ENCODE peak calls at places on chromosomes 1 and 21, in eight cellular contexts. One of them, this sample, is unnamed.

GRCh38 chr1:198444792-198445191 is 95.7 kb downstream of the ATP6V1G3 start:
- DNase-seq in Kasumi-1: no peak
- DNase-seq in Karpas-422: no peak
- DNase-seq in stimulated activated CD8-positive, alpha-beta memory T cell treated with anti-CD3 and anti-CD28 coated beads, Interleukin-2, amount 100 ng/mL, for 48 hours: no peak
- DNase-seq in fibroblast of pulmonary artery: peak
- DNase-seq in HS-5: no peak
- DNase-seq in AG04449: peak
- DNase-seq in activated CD4-positive, alpha-beta T cell treated with anti-CD3 and anti-CD28 coated beads for 24 hours: no peak
- DNase-seq in this sample: no peak

GRCh38 chr1:243765676-243766075 is 84.4 kb downstream of the AKT3 start:
- DNase-seq in activated CD4-positive, alpha-beta T cell treated with anti-CD3 and anti-CD28 coated beads for 24 hours: no peak
- DNase-seq in stimulated activated CD8-positive, alpha-beta memory T cell treated with anti-CD3 and anti-CD28 coated beads, Interleukin-2, amount 100 ng/mL, for 48 hours: no peak
- DNase-seq in HS-5: no peak
- DNase-seq in fibroblast of pulmonary artery: no peak
- DNase-seq in Kasumi-1: no peak
- DNase-seq in AG04449: no peak
- DNase-seq in Karpas-422: no peak
- DNase-seq in this sample: no peak

GRCh38 chr1:195075973-195076372 is 1532.3 kb downstream of the KCNT2 start:
- DNase-seq in stimulated activated CD8-positive, alpha-beta memory T cell treated with anti-CD3 and anti-CD28 coated beads, Interleukin-2, amount 100 ng/mL, for 48 hours: no peak
- DNase-seq in AG04449: no peak
- DNase-seq in Kasumi-1: no peak
- DNase-seq in Karpas-422: no peak
- DNase-seq in activated CD4-positive, alpha-beta T cell treated with anti-CD3 and anti-CD28 coated beads for 24 hours: no peak
- DNase-seq in fibroblast of pulmonary artery: no peak
- DNase-seq in HS-5: no peak
- DNase-seq in this sample: no peak

GRCh38 chr21:37681711-37682110 is 234.5 kb downstream of the KCNJ6 start:
- DNase-seq in stimulated activated CD8-positive, alpha-beta memory T cell treated with anti-CD3 and anti-CD28 coated beads, Interleukin-2, amount 100 ng/mL, for 48 hours: no peak
- DNase-seq in Karpas-422: no peak
- DNase-seq in Kasumi-1: no peak
- DNase-seq in AG04449: no peak
- DNase-seq in activated CD4-positive, alpha-beta T cell treated with anti-CD3 and anti-CD28 coated beads for 24 hours: no peak
- DNase-seq in fibroblast of pulmonary artery: no peak
- DNase-seq in HS-5: no peak
- DNase-seq in this sample: no peak

GRCh38 chr1:86429830-86430229 is 5.9 kb downstream of the CLCA2 start:
- DNase-seq in activated CD4-positive, alpha-beta T cell treated with anti-CD3 and anti-CD28 coated beads for 24 hours: no peak
- DNase-seq in Karpas-422: no peak
- DNase-seq in HS-5: peak
- DNase-seq in fibroblast of pulmonary artery: peak
- DNase-seq in Kasumi-1: peak
- DNase-seq in AG04449: peak
- DNase-seq in stimulated activated CD8-positive, alpha-beta memory T cell treated with anti-CD3 and anti-CD28 coated beads, Interleukin-2, amount 100 ng/mL, for 48 hours: no peak
- DNase-seq in this sample: peak

GRCh38 chr1:182286761-182287160 is 104.8 kb downstream of the GLUL start:
- DNase-seq in Kasumi-1: no peak
- DNase-seq in AG04449: no peak
- DNase-seq in Karpas-422: no peak
- DNase-seq in stimulated activated CD8-positive, alpha-beta memory T cell treated with anti-CD3 and anti-CD28 coated beads, Interleukin-2, amount 100 ng/mL, for 48 hours: no peak
- DNase-seq in activated CD4-positive, alpha-beta T cell treated with anti-CD3 and anti-CD28 coated beads for 24 hours: no peak
- DNase-seq in fibroblast of pulmonary artery: no peak
- DNase-seq in HS-5: no peak
- DNase-seq in this sample: no peak

GRCh38 chr1:200258447-200259375 is 151.1 kb downstream of the ZNF281 start:
- DNase-seq in fibroblast of pulmonary artery: peak
- DNase-seq in Karpas-422: peak
- DNase-seq in HS-5: no peak
- DNase-seq in AG04449: no peak
- DNase-seq in activated CD4-positive, alpha-beta T cell treated with anti-CD3 and anti-CD28 coated beads for 24 hours: no peak
- DNase-seq in stimulated activated CD8-positive, alpha-beta memory T cell treated with anti-CD3 and anti-CD28 coated beads, Interleukin-2, amount 100 ng/mL, for 48 hours: no peak
- DNase-seq in Kasumi-1: peak
- DNase-seq in this sample: no peak

GRCh38 chr1:111517464-111518225 is 14.2 kb upstream of the ADORA3 start:
- DNase-seq in Kasumi-1: no peak
- DNase-seq in stimulated activated CD8-positive, alpha-beta memory T cell treated with anti-CD3 and anti-CD28 coated beads, Interleukin-2, amount 100 ng/mL, for 48 hours: no peak
- DNase-seq in activated CD4-positive, alpha-beta T cell treated with anti-CD3 and anti-CD28 coated beads for 24 hours: peak
- DNase-seq in fibroblast of pulmonary artery: no peak
- DNase-seq in Karpas-422: no peak
- DNase-seq in AG04449: no peak
- DNase-seq in HS-5: no peak
- DNase-seq in this sample: no peak

GRCh38 chr1:65948609-65949229 is 156.0 kb downstream of the PDE4B start:
- DNase-seq in HS-5: peak
- DNase-seq in Kasumi-1: peak
- DNase-seq in activated CD4-positive, alpha-beta T cell treated with anti-CD3 and anti-CD28 coated beads for 24 hours: no peak
- DNase-seq in fibroblast of pulmonary artery: peak
- DNase-seq in Karpas-422: peak
- DNase-seq in AG04449: no peak
- DNase-seq in stimulated activated CD8-positive, alpha-beta memory T cell treated with anti-CD3 and anti-CD28 coated beads, Interleukin-2, amount 100 ng/mL, for 48 hours: no peak
- DNase-seq in this sample: no peak

GRCh38 chr1:246329900-246330299 is 177.2 kb downstream of the SMYD3 start:
- DNase-seq in HS-5: no peak
- DNase-seq in activated CD4-positive, alpha-beta T cell treated with anti-CD3 and anti-CD28 coated beads for 24 hours: peak
- DNase-seq in Karpas-422: no peak
- DNase-seq in AG04449: no peak
- DNase-seq in stimulated activated CD8-positive, alpha-beta memory T cell treated with anti-CD3 and anti-CD28 coated beads, Interleukin-2, amount 100 ng/mL, for 48 hours: no peak
- DNase-seq in Kasumi-1: no peak
- DNase-seq in fibroblast of pulmonary artery: no peak
- DNase-seq in this sample: no peak

GRCh38 chr1:41501581-41501980 is 17.1 kb upstream of the EDN2 start:
- DNase-seq in fibroblast of pulmonary artery: no peak
- DNase-seq in activated CD4-positive, alpha-beta T cell treated with anti-CD3 and anti-CD28 coated beads for 24 hours: no peak
- DNase-seq in Kasumi-1: no peak
- DNase-seq in AG04449: no peak
- DNase-seq in stimulated activated CD8-positive, alpha-beta memory T cell treated with anti-CD3 and anti-CD28 coated beads, Interleukin-2, amount 100 ng/mL, for 48 hours: no peak
- DNase-seq in Karpas-422: no peak
- DNase-seq in HS-5: no peak
- DNase-seq in this sample: no peak

GRCh38 chr1:35851175-35851869 is 31.7 kb upstream of the AGO1 start:
- DNase-seq in Karpas-422: no peak
- DNase-seq in fibroblast of pulmonary artery: peak
- DNase-seq in AG04449: peak
- DNase-seq in Kasumi-1: no peak
- DNase-seq in HS-5: no peak
- DNase-seq in stimulated activated CD8-positive, alpha-beta memory T cell treated with anti-CD3 and anti-CD28 coated beads, Interleukin-2, amount 100 ng/mL, for 48 hours: no peak
- DNase-seq in activated CD4-positive, alpha-beta T cell treated with anti-CD3 and anti-CD28 coated beads for 24 hours: no peak
- DNase-seq in this sample: no peak

GRCh38 chr1:151920147-151920546 is 10.8 kb upstream of the THEM4 start:
- DNase-seq in stimulated activated CD8-positive, alpha-beta memory T cell treated with anti-CD3 and anti-CD28 coated beads, Interleukin-2, amount 100 ng/mL, for 48 hours: no peak
- DNase-seq in AG04449: no peak
- DNase-seq in HS-5: no peak
- DNase-seq in Karpas-422: peak
- DNase-seq in fibroblast of pulmonary artery: no peak
- DNase-seq in Kasumi-1: no peak
- DNase-seq in activated CD4-positive, alpha-beta T cell treated with anti-CD3 and anti-CD28 coated beads for 24 hours: no peak
- DNase-seq in this sample: no peak

GRCh38 chr1:52658795-52659194 is 25.8 kb downstream of the SHISAL2A start:
- DNase-seq in Kasumi-1: no peak
- DNase-seq in HS-5: no peak
- DNase-seq in Karpas-422: no peak
- DNase-seq in stimulated activated CD8-positive, alpha-beta memory T cell treated with anti-CD3 and anti-CD28 coated beads, Interleukin-2, amount 100 ng/mL, for 48 hours: no peak
- DNase-seq in fibroblast of pulmonary artery: no peak
- DNase-seq in AG04449: no peak
- DNase-seq in activated CD4-positive, alpha-beta T cell treated with anti-CD3 and anti-CD28 coated beads for 24 hours: no peak
- DNase-seq in this sample: no peak

GRCh38 chr1:242523968-242524570 is 428 bp downstream of the PLD5 start:
- DNase-seq in Kasumi-1: no peak
- DNase-seq in activated CD4-positive, alpha-beta T cell treated with anti-CD3 and anti-CD28 coated beads for 24 hours: no peak
- DNase-seq in fibroblast of pulmonary artery: peak
- DNase-seq in Karpas-422: no peak
- DNase-seq in stimulated activated CD8-positive, alpha-beta memory T cell treated with anti-CD3 and anti-CD28 coated beads, Interleukin-2, amount 100 ng/mL, for 48 hours: no peak
- DNase-seq in AG04449: no peak
- DNase-seq in HS-5: no peak
- DNase-seq in this sample: peak

GRCh38 chr1:224273651-224274050 is 56.3 kb downstream of the NVL start:
- DNase-seq in Kasumi-1: no peak
- DNase-seq in Karpas-422: no peak
- DNase-seq in activated CD4-positive, alpha-beta T cell treated with anti-CD3 and anti-CD28 coated beads for 24 hours: no peak
- DNase-seq in stimulated activated CD8-positive, alpha-beta memory T cell treated with anti-CD3 and anti-CD28 coated beads, Interleukin-2, amount 100 ng/mL, for 48 hours: no peak
- DNase-seq in HS-5: peak
- DNase-seq in AG04449: no peak
- DNase-seq in fibroblast of pulmonary artery: peak
- DNase-seq in this sample: no peak

GRCh38 chr1:15407579-15407978 is 2.1 kb upstream of the EFHD2 start:
- DNase-seq in fibroblast of pulmonary artery: no peak
- DNase-seq in HS-5: no peak
- DNase-seq in Karpas-422: no peak
- DNase-seq in Kasumi-1: no peak
- DNase-seq in stimulated activated CD8-positive, alpha-beta memory T cell treated with anti-CD3 and anti-CD28 coated beads, Interleukin-2, amount 100 ng/mL, for 48 hours: no peak
- DNase-seq in activated CD4-positive, alpha-beta T cell treated with anti-CD3 and anti-CD28 coated beads for 24 hours: no peak
- DNase-seq in AG04449: no peak
- DNase-seq in this sample: no peak

GRCh38 chr1:218479436-218480115 is 134.4 kb downstream of the TGFB2 start:
- DNase-seq in fibroblast of pulmonary artery: peak
- DNase-seq in activated CD4-positive, alpha-beta T cell treated with anti-CD3 and anti-CD28 coated beads for 24 hours: no peak
- DNase-seq in Karpas-422: no peak
- DNase-seq in AG04449: peak
- DNase-seq in HS-5: no peak
- DNase-seq in stimulated activated CD8-positive, alpha-beta memory T cell treated with anti-CD3 and anti-CD28 coated beads, Interleukin-2, amount 100 ng/mL, for 48 hours: no peak
- DNase-seq in Kasumi-1: no peak
- DNase-seq in this sample: no peak

GRCh38 chr1:3061566-3061965 is 7.4 kb upstream of the PRDM16 start:
- DNase-seq in fibroblast of pulmonary artery: no peak
- DNase-seq in HS-5: no peak
- DNase-seq in Kasumi-1: no peak
- DNase-seq in AG04449: no peak
- DNase-seq in activated CD4-positive, alpha-beta T cell treated with anti-CD3 and anti-CD28 coated beads for 24 hours: no peak
- DNase-seq in stimulated activated CD8-positive, alpha-beta memory T cell treated with anti-CD3 and anti-CD28 coated beads, Interleukin-2, amount 100 ng/mL, for 48 hours: no peak
- DNase-seq in Karpas-422: no peak
- DNase-seq in this sample: no peak

GRCh38 chr1:41152622-41153044 is 89.5 kb downstream of the SCMH1 start:
- DNase-seq in stimulated activated CD8-positive, alpha-beta memory T cell treated with anti-CD3 and anti-CD28 coated beads, Interleukin-2, amount 100 ng/mL, for 48 hours: no peak
- DNase-seq in Kasumi-1: no peak
- DNase-seq in Karpas-422: no peak
- DNase-seq in fibroblast of pulmonary artery: peak
- DNase-seq in HS-5: peak
- DNase-seq in activated CD4-positive, alpha-beta T cell treated with anti-CD3 and anti-CD28 coated beads for 24 hours: no peak
- DNase-seq in AG04449: peak
- DNase-seq in this sample: no peak

GRCh38 chr1:170513138-170513537 is 18.8 kb upstream of the GORAB start:
- DNase-seq in HS-5: no peak
- DNase-seq in activated CD4-positive, alpha-beta T cell treated with anti-CD3 and anti-CD28 coated beads for 24 hours: no peak
- DNase-seq in fibroblast of pulmonary artery: no peak
- DNase-seq in stimulated activated CD8-positive, alpha-beta memory T cell treated with anti-CD3 and anti-CD28 coated beads, Interleukin-2, amount 100 ng/mL, for 48 hours: no peak
- DNase-seq in Kasumi-1: peak
- DNase-seq in Karpas-422: no peak
- DNase-seq in AG04449: no peak
- DNase-seq in this sample: no peak

GRCh38 chr1:181111559-181111958 is 23.1 kb downstream of the IER5 start:
- DNase-seq in Kasumi-1: no peak
- DNase-seq in AG04449: no peak
- DNase-seq in fibroblast of pulmonary artery: no peak
- DNase-seq in Karpas-422: no peak
- DNase-seq in HS-5: no peak
- DNase-seq in activated CD4-positive, alpha-beta T cell treated with anti-CD3 and anti-CD28 coated beads for 24 hours: no peak
- DNase-seq in stimulated activated CD8-positive, alpha-beta memory T cell treated with anti-CD3 and anti-CD28 coated beads, Interleukin-2, amount 100 ng/mL, for 48 hours: no peak
- DNase-seq in this sample: no peak

GRCh38 chr1:189764391-189765320 is 713.0 kb downstream of the BRINP3 start:
- DNase-seq in AG04449: no peak
- DNase-seq in activated CD4-positive, alpha-beta T cell treated with anti-CD3 and anti-CD28 coated beads for 24 hours: no peak
- DNase-seq in fibroblast of pulmonary artery: no peak
- DNase-seq in HS-5: no peak
- DNase-seq in stimulated activated CD8-positive, alpha-beta memory T cell treated with anti-CD3 and anti-CD28 coated beads, Interleukin-2, amount 100 ng/mL, for 48 hours: no peak
- DNase-seq in Karpas-422: no peak
- DNase-seq in Kasumi-1: no peak
- DNase-seq in this sample: no peak

GRCh38 chr1:24226754-24227153 is 39.7 kb upstream of the IFNLR1 start:
- DNase-seq in Karpas-422: no peak
- DNase-seq in Kasumi-1: no peak
- DNase-seq in stimulated activated CD8-positive, alpha-beta memory T cell treated with anti-CD3 and anti-CD28 coated beads, Interleukin-2, amount 100 ng/mL, for 48 hours: no peak
- DNase-seq in fibroblast of pulmonary artery: no peak
- DNase-seq in AG04449: no peak
- DNase-seq in HS-5: no peak
- DNase-seq in activated CD4-positive, alpha-beta T cell treated with anti-CD3 and anti-CD28 coated beads for 24 hours: no peak
- DNase-seq in this sample: no peak